ENCODE peak calls at places on chromosomes 3 and 15, in four cellular contexts. D is OCI-LY7, V is IMR-90, J is neural progenitor cell. Z is an unnamed sample.

GRCh38 chr3:141708367-141708766 is 29.7 kb upstream of the RNF7 start:
- DNase-seq in J (no peak), V (peak), D (no peak), Z (no peak)

GRCh38 chr3:190252080-190252479 is 70.2 kb downstream of the CLDN1 start:
- DNase-seq in V (peak), J (peak), D (no peak), Z (peak)

GRCh38 chr3:115279939-115280338 is 132.9 kb upstream of the ZBTB20 start:
- DNase-seq in J (no peak), D (no peak), V (peak), Z (peak)

GRCh38 chr3:134029256-134029733 is 430 bp downstream of the SLCO2A1 start:
- DNase-seq in V (peak), J (no peak), D (no peak), Z (peak)

GRCh38 chr3:72161870-72162617 is 377.1 kb upstream of the PROK2 start:
- DNase-seq in D (no peak), J (no peak), V (peak), Z (peak)

GRCh38 chr15:44662478-44663409 is 718 bp downstream of the SPG11 start:
- DNase-seq in D (peak), V (peak), J (peak), Z (peak)

GRCh38 chr3:149384911-149385321 is 7.5 kb upstream of the TM4SF1 start:
- DNase-seq in D (no peak), V (peak), J (no peak), Z (peak)

GRCh38 chr3:105869982-105870381 is 1.2 kb upstream of the CBLB start:
- DNase-seq in V (no peak), J (peak), D (no peak), Z (no peak)

GRCh38 chr3:48157215-48157840 is 30.9 kb downstream of the CDC25A start:
- DNase-seq in V (peak), J (no peak), D (no peak), Z (peak)

GRCh38 chr3:185760091-185760490 is 64.8 kb downstream of the IGF2BP2 start:
- DNase-seq in D (no peak), V (no peak), J (no peak), Z (no peak)
- H3K4me2 ChIP-seq in D (no peak), V (peak), J (no peak), Z (peak)

DNA sequence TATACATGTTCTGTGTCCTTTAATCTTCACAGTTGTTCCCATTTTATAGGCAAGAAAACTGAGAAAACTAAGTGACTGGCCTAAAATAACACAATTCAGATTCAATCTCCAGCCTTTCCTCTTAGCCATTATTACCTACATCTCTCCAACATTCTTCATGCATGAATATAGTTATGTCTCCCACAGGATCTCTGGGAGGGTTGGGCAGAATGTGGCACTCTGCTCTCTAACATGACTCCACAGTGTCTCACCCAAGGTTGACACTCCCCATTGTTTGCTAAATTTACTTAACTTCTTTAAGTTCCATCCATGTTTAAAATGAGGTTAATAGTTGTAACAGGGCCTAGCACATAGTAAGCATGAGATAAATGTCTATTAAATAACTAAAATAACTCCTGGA is 276.3 kb downstream of the ERC2 start:
- DNase-seq in J (no peak), V (no peak), D (no peak), Z (no peak)
- H3K4me2 ChIP-seq in J (no peak), V (no peak), D (no peak), Z (no peak)

DNA sequence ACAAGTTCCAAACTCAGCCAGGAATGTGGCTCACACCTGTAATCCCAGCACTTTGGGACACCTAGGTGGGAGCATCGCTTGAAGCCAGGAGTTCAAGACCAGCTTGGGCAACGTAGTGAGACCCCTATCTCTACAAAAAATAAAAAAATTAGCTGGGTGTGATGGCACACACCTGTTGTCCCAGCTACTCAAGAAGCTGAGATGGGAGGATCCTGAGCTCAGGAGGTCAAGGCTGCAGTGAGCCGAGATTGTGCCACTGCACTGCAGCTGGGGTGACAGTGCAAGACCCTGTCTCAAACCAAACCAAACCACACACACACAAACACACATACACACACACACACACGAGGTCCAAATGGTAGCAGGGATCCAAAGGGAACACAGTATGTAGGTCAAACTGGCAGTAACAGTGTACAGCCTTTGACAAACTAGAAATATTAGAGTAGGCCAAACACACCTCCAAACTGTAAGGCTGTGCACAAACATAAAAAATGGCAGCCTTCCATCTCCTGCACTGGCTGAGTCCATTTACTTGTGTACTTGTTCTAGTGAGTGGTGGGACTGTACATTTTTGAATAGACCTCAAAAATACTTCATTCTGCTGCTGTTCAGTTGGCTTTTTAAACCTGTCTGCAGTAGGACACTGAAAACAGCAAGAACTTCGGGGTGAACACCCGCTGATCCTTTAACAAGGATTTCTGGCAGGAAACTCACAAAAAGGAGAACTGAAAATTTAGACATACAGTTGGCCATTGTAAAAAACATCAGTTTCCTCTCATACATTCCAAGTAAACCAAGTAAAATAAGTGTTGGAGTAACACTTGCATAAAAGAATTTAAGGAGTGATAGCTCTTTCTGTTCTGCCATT is 33.6 kb downstream of the INTS14 start:
- DNase-seq in D (peak), V (no peak), J (no peak), Z (peak)
- H3K4me2 ChIP-seq in D (no peak), V (no peak), J (no peak), Z (peak)

GRCh38 chr3:33637482-33637881 is 80.6 kb downstream of the CLASP2 start:
- DNase-seq in V (no peak), J (no peak), D (no peak), Z (no peak)

GRCh38 chr3:33644598-33644997 is 73.5 kb downstream of the CLASP2 start:
- DNase-seq in D (no peak), V (no peak), J (no peak), Z (no peak)

GRCh38 chr3:33645060-33645841 is 72.8 kb downstream of the CLASP2 start:
- DNase-seq in V (peak), J (peak), D (no peak), Z (peak)

GRCh38 chr3:33639889-33640288 is 78.2 kb downstream of the CLASP2 start:
- DNase-seq in V (no peak), J (no peak), D (no peak), Z (no peak)

DNA sequence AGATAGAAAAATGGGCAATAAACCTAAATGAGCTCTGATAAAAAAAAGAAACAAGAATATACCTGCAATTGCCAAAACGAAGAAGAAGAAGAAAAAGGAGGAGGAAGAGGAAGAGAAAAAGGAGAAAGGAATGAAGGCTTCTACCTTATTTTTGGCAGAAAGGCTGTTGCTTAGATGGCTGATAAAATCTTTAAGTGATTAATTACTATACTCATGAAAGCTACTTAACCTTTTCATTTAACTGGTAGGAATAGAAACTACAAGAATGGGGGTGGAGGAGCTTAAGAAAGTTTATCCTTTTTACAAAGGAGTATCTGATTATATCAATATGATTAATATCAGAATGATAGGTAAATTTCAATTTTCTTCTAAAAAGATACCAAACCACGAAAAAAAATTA is 75.2 kb downstream of the CLASP2 start:
- DNase-seq in V (no peak), D (no peak), J (no peak), Z (no peak)
- H3K4me2 ChIP-seq in V (no peak), D (no peak), J (no peak), Z (no peak)

GRCh38 chr15:69105451-69105985 is 54.9 kb upstream of the GLCE start:
- DNase-seq in J (no peak), D (no peak), V (no peak), Z (no peak)
- H3K4me2 ChIP-seq in J (no peak), D (no peak), V (no peak), Z (no peak)

GRCh38 chr3:37752661-37753055 is 109.0 kb upstream of the CTDSPL start:
- DNase-seq in D (no peak), V (no peak), J (no peak), Z (no peak)
- H3K4me2 ChIP-seq in D (no peak), V (no peak), J (no peak), Z (no peak)

DNA sequence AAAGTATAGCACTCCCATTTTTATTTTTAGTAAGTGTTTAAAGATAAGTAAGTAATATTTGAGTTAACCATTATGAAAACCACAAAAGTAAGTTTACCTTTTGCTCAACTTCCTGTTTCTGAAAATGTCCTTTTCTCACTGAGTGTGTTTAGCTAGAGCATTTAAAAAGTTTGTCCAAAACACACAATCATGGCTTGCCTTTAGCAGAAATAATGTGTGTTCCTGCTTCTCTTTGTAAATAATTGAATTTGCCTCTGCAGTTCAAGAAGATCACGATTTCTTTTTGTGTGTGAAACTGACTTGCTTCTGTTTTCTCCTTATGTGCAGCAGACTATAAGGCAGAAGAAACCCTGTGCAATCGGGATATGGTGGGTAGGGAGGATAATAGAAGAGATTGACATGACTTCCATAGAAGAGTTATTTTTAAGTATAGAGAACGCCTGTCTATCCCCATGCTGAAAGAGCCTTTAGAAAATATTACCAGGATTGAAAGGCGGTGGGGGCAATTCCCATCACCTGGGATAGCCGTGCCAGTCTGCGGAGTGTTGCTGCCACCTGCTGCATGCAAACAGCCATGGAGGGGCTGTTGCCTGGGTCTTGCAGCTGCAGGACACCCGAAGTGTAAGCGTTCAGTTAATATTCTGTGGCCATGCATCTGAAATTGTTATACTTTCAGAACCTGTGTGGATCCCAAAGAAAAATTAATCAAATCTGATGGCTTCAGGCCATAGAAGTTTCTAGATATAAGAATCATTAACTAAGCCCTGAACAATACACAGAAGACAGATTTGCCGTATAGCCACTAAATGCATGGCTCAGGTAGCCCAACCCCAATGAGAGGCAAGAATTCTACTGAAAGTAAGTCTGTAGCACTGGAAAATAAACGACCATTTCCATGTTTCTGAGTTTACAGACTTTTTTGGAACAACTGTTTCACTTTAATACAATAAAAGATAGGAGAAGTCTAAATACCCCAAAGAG is 2.4 kb upstream of the CD96 start:
- DNase-seq in D (peak), V (peak), J (peak), Z (no peak)
- H3K4me2 ChIP-seq in D (peak), V (peak), J (no peak), Z (peak)

DNA sequence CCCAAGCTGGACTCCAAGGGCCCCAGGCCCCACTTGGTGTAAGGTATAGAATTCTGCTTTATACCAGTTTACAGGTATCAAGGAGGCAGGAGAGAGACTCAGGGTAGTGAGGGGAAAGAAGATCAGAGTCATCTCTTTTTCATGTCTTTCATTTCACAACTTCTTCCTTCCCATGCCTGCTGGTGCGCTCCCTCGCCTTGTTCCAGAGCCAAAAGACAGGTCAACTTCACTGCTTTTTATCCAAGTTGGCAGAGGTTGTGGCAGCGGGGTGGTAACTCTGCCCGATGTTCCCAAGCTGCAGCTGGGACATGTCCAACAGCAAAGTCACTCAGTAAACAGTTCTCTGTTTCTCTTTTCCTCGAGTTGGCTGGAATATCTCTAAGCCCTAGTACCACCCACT is 86.3 kb upstream of the TCF12 start:
- DNase-seq in J (no peak), V (no peak), D (no peak), Z (no peak)
- H3K4me2 ChIP-seq in J (peak), V (peak), D (no peak), Z (peak)

Z was measured in astrocyte.